ENCODE peak calls at places on chromosomes 6 and 20, in seven cellular contexts. B is IMR-90, I is H1, W is neuronal stem cell, O is H9, G is mesendoderm, N is mesenchymal stem cell. Z is an unnamed sample.
A peak's percentile ranks its signal among the peaks of the same experiment; 100 is the strongest.

GRCh38 chr6:25302677-25303128 is 23.5 kb downstream of the CARMIL1 start:
- DNase-seq in B (peak; percentile 76), N (peak; percentile 80), G (no peak), O (no peak), W (no peak), I (no peak), Z (no peak)

GRCh38 chr6:129073651-129074419 is 190.9 kb downstream of the LAMA2 start:
- DNase-seq in I (no peak), O (no peak), N (peak; percentile 29), W (no peak), B (peak; percentile 49), G (no peak), Z (no peak)

GRCh38 chr20:33883164-33883563 is 72.0 kb downstream of the CHMP4B start:
- DNase-seq in B (no peak), G (no peak), N (no peak), O (no peak), I (no peak), W (no peak), Z (no peak)

GRCh38 chr6:13431059-13431656 is 56.2 kb downstream of the GFOD1 start:
- DNase-seq in O (no peak), G (no peak), B (no peak), W (no peak), N (no peak), I (no peak), Z (no peak)

GRCh38 chr6:144739873-144740272 is 454.7 kb downstream of the UTRN start:
- DNase-seq in B (no peak), G (no peak), N (no peak), O (no peak), W (no peak), I (no peak), Z (no peak)

GRCh38 chr6:6583836-6584235 is 4.7 kb upstream of the LY86 start:
- DNase-seq in G (no peak), B (no peak), W (no peak), O (no peak), I (no peak), N (no peak), Z (no peak)

GRCh38 chr20:23165307-23165750 is 79.2 kb upstream of the CD93 start:
- DNase-seq in G (peak; percentile 47), W (no peak), O (peak; percentile 58), N (no peak), I (peak; percentile 49), B (no peak), Z (no peak)

GRCh38 chr6:51963980-51964379 is 123.4 kb downstream of the PKHD1 start:
- DNase-seq in N (no peak), B (no peak), I (no peak), W (no peak), G (no peak), O (no peak), Z (no peak)

GRCh38 chr20:61896058-61896961 is 169.4 kb downstream of the TAF4 start:
- DNase-seq in N (peak; percentile 48), O (peak; percentile 74), G (peak; percentile 54), B (peak; percentile 28), I (peak; percentile 82), W (peak; percentile 56), Z (peak; percentile 57)

GRCh38 chr6:117222861-117223260 is 42.5 kb upstream of the VGLL2 start:
- DNase-seq in O (no peak), B (no peak), N (no peak), I (no peak), G (no peak), W (no peak), Z (no peak)

GRCh38 chr6:46863791-46864190 is 57.9 kb downstream of the ADGRF5 start:
- DNase-seq in B (no peak), O (no peak), N (no peak), I (no peak), G (peak; percentile 37), W (no peak), Z (no peak)

GRCh38 chr6:28543671-28544131 is 18.0 kb downstream of the GPX5 start:
- DNase-seq in I (peak; percentile 69), W (peak; percentile 43), B (no peak), G (peak; percentile 66), N (no peak), O (peak; percentile 51), Z (peak; percentile 3)

GRCh38 chr6:158311193-158311592 is 1.1 kb upstream of the TULP4 start:
- DNase-seq in W (no peak), G (no peak), B (no peak), O (no peak), I (no peak), N (no peak), Z (no peak)

GRCh38 chr20:34213213-34213612 is 28.0 kb upstream of the ASIP start:
- DNase-seq in W (no peak), I (no peak), G (no peak), O (no peak), B (no peak), N (no peak), Z (no peak)

GRCh38 chr20:1618479-1618878 is 1.3 kb downstream of the SIRPB1 start:
- DNase-seq in W (no peak), G (no peak), O (no peak), B (peak; percentile 0), I (no peak), N (no peak), Z (no peak)

GRCh38 chr6:135739288-135739687 is 112.2 kb upstream of the PDE7B start:
- DNase-seq in O (no peak), G (no peak), W (no peak), B (peak; percentile 95), I (no peak), N (peak; percentile 42), Z (peak; percentile 37)

GRCh38 chr6:32488085-32488484 is 42.0 kb downstream of the HLA-DRB5 start:
- DNase-seq in B (no peak), I (no peak), G (no peak), N (no peak), O (no peak), W (no peak), Z (no peak)

GRCh38 chr6:32491703-32492102 is 38.4 kb downstream of the HLA-DRB5 start:
- DNase-seq in W (no peak), B (no peak), G (no peak), N (no peak), I (no peak), O (no peak), Z (no peak)

DNA sequence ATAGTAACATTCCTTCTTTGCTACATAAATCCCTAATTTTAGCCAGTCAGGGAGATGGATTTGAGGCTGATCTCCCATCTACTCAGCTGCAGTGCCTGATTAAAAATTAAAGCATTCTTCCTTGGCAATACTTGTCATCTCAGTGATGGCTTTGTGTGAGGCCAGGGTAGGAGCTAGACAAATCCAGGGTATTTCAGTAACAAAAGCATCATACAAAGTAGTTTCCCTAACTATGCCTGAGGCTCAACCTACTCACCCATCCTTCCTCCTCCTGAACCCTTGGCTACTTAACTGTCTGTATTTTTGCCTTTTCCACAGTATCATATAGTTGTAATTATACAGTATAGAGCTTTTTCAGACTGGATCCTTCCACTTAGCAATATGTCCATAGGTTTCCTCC is 37.7 kb downstream of the HLA-DRB5 start:
- DNase-seq in W (no peak), O (no peak), I (no peak), G (no peak), B (no peak), N (no peak), Z (no peak)
- H3K18ac ChIP-seq in W (no peak overlapping the region), O (no peak overlapping the region), I (no peak overlapping the region), G (no peak overlapping the region), B (no peak overlapping the region), N (no peak overlapping the region), Z (no peak overlapping the region)

DNA sequence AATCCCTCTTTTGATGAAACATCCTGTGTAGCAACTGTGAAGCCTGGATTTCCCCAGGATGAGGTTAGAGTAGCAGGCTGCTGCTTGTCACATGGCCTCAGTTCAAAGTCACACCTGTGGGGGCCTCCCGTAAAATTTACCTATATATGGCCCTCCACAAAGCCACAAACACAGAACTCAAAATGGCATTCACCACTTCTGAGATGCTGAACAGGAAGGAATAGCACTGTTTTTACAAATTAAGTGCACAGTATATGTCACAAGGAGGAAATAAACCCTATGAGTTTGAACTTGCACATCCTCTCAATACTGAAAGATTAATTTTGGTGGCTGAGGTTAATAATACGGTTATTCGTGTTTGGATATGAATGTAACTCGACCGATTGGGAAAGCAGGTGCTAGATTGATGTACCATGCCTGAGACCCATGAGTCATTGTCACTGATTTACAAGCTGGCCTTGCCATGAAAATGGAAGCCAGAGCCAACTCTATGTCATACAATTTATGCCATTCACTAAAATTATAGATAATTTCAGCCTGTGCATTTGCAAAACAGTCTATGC is 70.6 kb downstream of the SGK1 start:
- DNase-seq in N (no peak), W (no peak), I (no peak), B (no peak), G (no peak), O (no peak), Z (no peak)
- H3K18ac ChIP-seq in N (no peak overlapping the region), W (no peak overlapping the region), I (no peak overlapping the region), B (no peak overlapping the region), G (no peak overlapping the region), O (no peak overlapping the region), Z (no peak overlapping the region)

GRCh38 chr6:37632291-37632690 is 65.4 kb downstream of the MDGA1 start:
- DNase-seq in G (no peak), B (no peak), I (no peak), W (no peak), O (no peak), N (no peak), Z (no peak)
- H3K18ac ChIP-seq in G (no peak overlapping the region), B (no peak overlapping the region), I (no peak overlapping the region), W (no peak overlapping the region), O (no peak overlapping the region), N (no peak overlapping the region), Z (no peak overlapping the region)

GRCh38 chr20:19935842-19936241 is 81.3 kb upstream of the NAA20 start:
- DNase-seq in I (no peak), W (no peak), B (no peak), O (no peak), N (peak; percentile 33), G (no peak), Z (peak; percentile 71)

GRCh38 chr20:19934792-19935491 is 82.2 kb upstream of the NAA20 start:
- DNase-seq in I (no peak), W (no peak), B (no peak), O (no peak), G (no peak), N (peak; percentile 62), Z (peak; percentile 32)

GRCh38 chr20:19938421-19938787 is 78.8 kb upstream of the NAA20 start:
- DNase-seq in N (no peak), B (no peak), G (no peak), I (no peak), O (no peak), W (no peak), Z (no peak)

GRCh38 chr20:19937651-19938420 is 79.3 kb upstream of the NAA20 start:
- DNase-seq in N (no peak), B (no peak), O (no peak), I (no peak), W (no peak), G (no peak), Z (no peak)

DNA sequence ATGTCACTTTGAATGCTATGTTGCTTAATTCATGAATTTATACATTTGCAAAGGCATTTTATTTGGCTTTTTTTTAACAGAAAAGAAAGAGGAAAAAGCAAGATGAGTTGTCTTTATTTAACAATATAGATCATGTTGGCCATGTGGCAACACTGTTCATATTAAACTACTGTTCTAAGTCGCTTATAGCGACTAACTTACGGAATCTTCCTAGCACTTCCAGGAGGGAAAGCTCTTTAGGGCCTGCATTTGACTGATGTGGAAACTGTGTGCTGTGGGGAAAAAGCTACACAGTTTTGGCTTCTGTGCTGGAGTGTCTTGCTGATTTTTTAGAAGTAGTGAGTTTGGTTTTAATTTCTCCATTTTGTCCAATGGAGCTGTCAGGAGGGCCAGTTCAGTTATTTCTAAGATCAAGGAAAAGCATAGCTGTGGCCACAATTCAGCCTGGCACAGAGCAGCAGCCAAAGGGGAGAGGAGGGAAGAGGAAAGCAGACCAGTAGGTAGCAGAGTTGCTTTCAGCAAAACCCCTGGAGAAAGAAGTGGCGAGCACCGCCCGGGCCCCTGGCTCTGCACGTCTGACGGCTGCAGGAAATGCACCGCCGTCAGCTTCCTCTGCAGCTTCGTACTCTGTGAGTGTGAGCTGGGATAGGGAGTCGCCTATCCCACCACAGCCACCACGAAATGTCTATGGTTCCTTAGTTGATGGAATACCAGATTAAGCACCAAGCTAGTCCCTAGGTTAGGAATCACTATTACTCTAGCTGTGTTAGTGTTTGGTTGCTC is 80.2 kb upstream of the NAA20 start:
- DNase-seq in W (no peak), O (no peak), G (no peak), N (no peak), B (no peak), I (no peak), Z (no peak)
- H3K18ac ChIP-seq in W (no peak overlapping the region), O (no peak overlapping the region), G (no peak overlapping the region), N (peak overlapping the region; percentile 57), B (no peak overlapping the region), I (no peak overlapping the region), Z (peak overlapping the region; percentile 47)

Z was measured in trophoblast cell.